ENCODE peak calls at places on chromosomes 16 and 17, in seven cellular contexts. O is suprapubic skin, N is stomach, Y is H1, W is SK-N-SH, S is endothelial cell of umbilical vein, M is Panc1. L is an unnamed sample. For H3K4me1, the result is how much of the 10 kb centered on the place peaks cover.

GRCh38 chr17:67544364-67544763 is 167.3 kb downstream of the PITPNC1 start:
- DNase-seq in O (no peak), N (no peak), Y (no peak), W (no peak), S (no peak), M (no peak), L (no peak)

GRCh38 chr16:17468611-17469010 is 2.1 kb downstream of the XYLT1 start:
- DNase-seq in O (peak), N (no peak), Y (no peak), W (no peak), S (no peak), M (no peak), L (no peak)

GRCh38 chr16:86353185-86353584 is 157.1 kb upstream of the FOXF1 start:
- DNase-seq in O (no peak), N (no peak), Y (no peak), W (no peak), S (no peak), M (no peak), L (no peak)

GRCh38 chr16:84209989-84210388 is 19.0 kb downstream of the ADAD2 start:
- DNase-seq in O (no peak), N (no peak), Y (no peak), W (no peak), S (no peak), M (no peak), L (no peak)

GRCh38 chr16:49608801-49609200 is 235.2 kb downstream of the C16orf78 start:
- DNase-seq in O (no peak), N (no peak), Y (no peak), W (peak), S (peak), M (no peak), L (no peak)

GRCh38 chr17:60525347-60525623 is 757 bp downstream of the APPBP2 start:
- DNase-seq in O (no peak), N (no peak), Y (no peak), W (no peak), S (peak), M (no peak), L (no peak)

GRCh38 chr17:10169274-10169673 is 29.1 kb downstream of the GAS7 start:
- DNase-seq in O (no peak), N (no peak), Y (no peak), W (no peak), S (no peak), M (no peak), L (no peak)

GRCh38 chr16:16004314-16004749 is 54.9 kb downstream of the ABCC1 start:
- DNase-seq in O (no peak), N (no peak), Y (no peak), W (no peak), S (peak), M (no peak), L (no peak)

GRCh38 chr17:48961516-48962233 is 6.7 kb downstream of the GIP start:
- DNase-seq in O (no peak), N (no peak), Y (no peak), W (no peak), S (peak), M (no peak), L (no peak)

GRCh38 chr16:3977376-3977775 is 96.9 kb upstream of the CREBBP start:
- DNase-seq in O (no peak), N (no peak), Y (no peak), W (no peak), S (no peak), M (no peak), L (no peak)

GRCh38 chr16:14057878-14058382 is 13.2 kb upstream of the MRTFB start:
- DNase-seq in O (no peak), N (no peak), Y (no peak), W (no peak), S (peak), M (no peak), L (peak)

GRCh38 chr17:73142763-73143395 is 21.9 kb upstream of the SSTR2 start:
- DNase-seq in O (no peak), N (no peak), Y (no peak), W (no peak), S (peak), M (no peak), L (no peak)

GRCh38 chr16:83995756-83996155 is 27.7 kb downstream of the NECAB2 start:
- DNase-seq in O (no peak), N (peak), Y (no peak), W (no peak), S (no peak), M (no peak), L (no peak)

GRCh38 chr17:35740997-35741931 is 9.8 kb downstream of the RASL10B start:
- DNase-seq in O (peak), N (no peak), Y (no peak), W (peak), S (no peak), M (no peak), L (no peak)

GRCh38 chr17:73521376-73521775 is 122.9 kb downstream of the SDK2 start:
- DNase-seq in O (no peak), N (no peak), Y (no peak), W (no peak), S (no peak), M (no peak), L (no peak)

GRCh38 chr16:81105946-81106345 is 9.8 kb upstream of the GCSH start:
- DNase-seq in O (no peak), N (no peak), Y (no peak), W (no peak), S (no peak), M (no peak), L (no peak)

GRCh38 chr17:48025904-48026502 is 11.6 kb downstream of the COPZ2 start:
- DNase-seq in O (no peak), N (no peak), Y (no peak), W (no peak), S (peak), M (no peak), L (no peak)

GRCh38 chr17:27269978-27270377 is 23.9 kb upstream of the WSB1 start:
- DNase-seq in O (no peak), N (no peak), Y (no peak), W (no peak), S (no peak), M (no peak), L (no peak)

GRCh38 chr17:36128411-36128978 is 24.9 kb downstream of the CCL4 start:
- DNase-seq in O (no peak), N (no peak), Y (no peak), W (no peak), S (no peak), M (no peak), L (no peak)

GRCh38 chr16:82636485-82636884 is 9.7 kb downstream of the CDH13 start:
- DNase-seq in O (no peak), N (no peak), Y (no peak), W (no peak), S (no peak), M (no peak), L (no peak)

GRCh38 chr17:79707931-79708891 is 22.5 kb upstream of the ENPP7 start:
- DNase-seq in O (no peak), N (peak), Y (no peak), W (peak), S (peak), M (peak), L (peak)

GRCh38 chr17:51668155-51668962 is 408.0 kb downstream of the UTP18 start:
- DNase-seq in O (no peak), N (no peak), Y (no peak), W (no peak), S (no peak), M (no peak), L (no peak)

GRCh38 chr16:85648070-85648714 is 35.1 kb downstream of the GSE1 start:
- DNase-seq in O (no peak), N (no peak), Y (no peak), W (no peak), S (no peak), M (no peak), L (no peak)

GRCh38 chr17:50772251-50772650 is 4.9 kb upstream of the ANKRD40CL start:
- DNase-seq in O (no peak), N (no peak), Y (no peak), W (no peak), S (no peak), M (no peak), L (no peak)

GRCh38 chr16:81497690-81498089 is 53.1 kb downstream of the CMIP start:
- DNase-seq in O (no peak), N (no peak), Y (no peak), W (no peak), S (no peak), M (no peak), L (no peak)

GRCh38 chr16:50329446-50330189 is 39.2 kb downstream of the BRD7 start:
- DNase-seq in O (no peak), N (no peak), Y (no peak), W (no peak), S (no peak), M (no peak), L (no peak)

GRCh38 chr16:66334856-66335255 is 31.6 kb upstream of the CDH5 start:
- DNase-seq in O (no peak), N (no peak), Y (no peak), W (no peak), S (no peak), M (no peak), L (no peak)

DNA sequence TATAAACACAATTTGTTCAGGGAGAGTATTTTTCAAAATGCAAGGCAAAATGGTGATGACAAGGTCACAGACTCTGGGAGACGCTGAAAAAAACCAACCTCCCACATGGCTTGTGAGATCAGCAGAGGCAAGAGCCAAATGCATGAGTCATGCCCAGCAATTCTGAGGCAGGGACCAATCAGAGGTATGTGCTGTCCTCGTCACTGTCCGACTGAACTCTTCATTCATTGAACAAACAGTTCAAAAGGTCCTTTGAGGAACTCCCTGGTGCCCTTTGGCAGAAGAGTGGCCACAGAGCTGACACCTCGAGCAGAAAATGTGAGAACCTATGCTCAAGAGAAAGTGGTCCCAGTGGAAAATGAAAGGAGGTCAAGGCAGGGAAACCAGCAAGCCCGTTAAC is 51.0 kb downstream of the CDH11 start:
- DNase-seq in O (no peak), N (peak), Y (peak), W (peak), S (peak), M (peak), L (peak)
- TF ChIP-seq POLR2AphosphoS5 in O (peak), N (peak), Y (no peak), W (peak), S (no peak), M (no peak), L (no peak)

DNA sequence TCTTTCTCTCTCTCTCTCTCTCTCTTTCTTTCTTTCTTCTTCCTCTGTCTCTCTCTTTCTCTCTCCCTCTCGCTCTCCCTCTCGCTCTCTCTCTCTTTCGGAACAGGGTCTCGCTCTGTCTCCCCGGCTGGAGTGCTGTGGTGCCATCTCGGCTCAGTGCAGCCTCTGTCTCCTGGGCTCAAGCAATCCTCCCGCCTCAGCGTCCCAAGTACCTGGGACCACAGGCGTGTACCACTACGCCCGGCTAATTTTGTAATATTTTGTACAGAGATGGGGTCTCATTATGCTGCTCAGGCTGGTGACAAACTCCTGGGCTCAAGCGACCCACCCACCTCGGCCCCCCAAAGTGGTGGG is 12.7 kb upstream of the KLHDC4 start:
- DNase-seq in O (no peak), N (no peak), Y (no peak), W (no peak), S (no peak), M (no peak), L (no peak)
- H3K4me1 ChIP-seq in O (under half), N (under half), Y (under half), W (under half), S (under half), M (under half), L (under half)

GRCh38 chr17:69577098-69577497 is 162.6 kb downstream of the MAP2K6 start:
- DNase-seq in O (no peak), N (no peak), Y (no peak), W (no peak), S (no peak), M (no peak), L (no peak)

GRCh38 chr17:69573396-69573795 is 158.9 kb downstream of the MAP2K6 start:
- DNase-seq in O (no peak), N (no peak), Y (no peak), W (no peak), S (no peak), M (no peak), L (no peak)

GRCh38 chr17:69575346-69575761 is 160.9 kb downstream of the MAP2K6 start:
- DNase-seq in O (no peak), N (no peak), Y (no peak), W (no peak), S (peak), M (no peak), L (no peak)

GRCh38 chr17:69572747-69573146 is 158.2 kb downstream of the MAP2K6 start:
- DNase-seq in O (no peak), N (no peak), Y (no peak), W (no peak), S (no peak), M (no peak), L (no peak)

DNA sequence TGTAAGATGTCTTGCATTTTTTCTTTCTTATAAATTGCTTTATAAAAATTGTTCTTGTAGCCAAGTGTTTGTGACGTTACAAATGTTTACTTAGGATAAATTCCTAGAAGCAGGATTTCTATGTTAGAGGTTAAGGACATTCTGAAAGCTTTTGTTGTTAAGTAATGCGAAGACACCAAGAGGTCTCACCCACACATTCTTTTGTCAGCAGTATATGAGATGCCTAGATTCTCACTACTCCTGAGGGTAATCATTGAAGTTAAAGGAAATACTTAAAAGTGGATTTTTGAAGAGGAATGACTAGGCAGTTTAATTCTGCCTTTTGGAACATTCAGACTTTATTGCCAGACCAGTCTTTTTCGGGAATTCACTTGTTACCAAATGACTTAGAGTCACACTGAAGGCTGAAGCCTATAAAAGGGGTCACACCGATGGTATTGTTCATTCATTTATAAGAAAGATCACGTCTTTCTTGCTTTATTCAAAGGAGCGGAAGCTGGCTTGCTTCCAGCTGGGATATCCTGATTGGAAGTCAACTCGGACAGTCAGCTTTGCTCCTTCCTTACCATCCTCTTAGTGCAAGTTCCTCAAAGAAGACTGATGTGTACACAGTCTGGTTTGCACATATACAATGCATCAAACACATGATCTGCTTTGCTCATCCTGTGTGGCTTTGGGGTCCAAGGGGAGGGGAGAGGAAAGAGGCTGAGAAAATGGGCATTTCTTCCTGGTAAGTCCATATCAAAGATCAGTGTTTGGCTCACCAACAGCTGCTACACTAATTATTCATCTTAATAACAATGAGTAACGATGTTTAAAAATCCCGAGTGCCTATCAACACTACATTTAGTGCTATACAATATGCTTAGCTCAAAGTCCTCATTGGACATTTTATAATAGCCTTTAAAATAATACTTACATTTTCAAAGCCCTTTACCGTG is 160.0 kb downstream of the MAP2K6 start:
- DNase-seq in O (no peak), N (no peak), Y (no peak), W (no peak), S (peak), M (no peak), L (no peak)
- TF ChIP-seq POLR2AphosphoS5 in O (no peak), N (no peak), Y (no peak), W (no peak), S (no peak), M (no peak), L (no peak)

GRCh38 chr16:20902426-20902825 is 1.9 kb downstream of the LYRM1 start:
- DNase-seq in O (no peak), N (no peak), Y (no peak), W (no peak), S (no peak), M (no peak), L (no peak)
- H3K4me1 ChIP-seq in O (half or more), N (half or more), Y (under half), W (under half), S (half or more), M (half or more), L (under half)

GRCh38 chr17:17641621-17642409 is 39.4 kb upstream of the RAI1 start:
- DNase-seq in O (peak), N (peak), Y (peak), W (peak), S (peak), M (peak), L (peak)
- TF ChIP-seq POLR2AphosphoS5 in O (no peak), N (peak), Y (no peak), W (no peak), S (no peak), M (no peak), L (no peak)

GRCh38 chr17:38735161-38735997 is 5.2 kb downstream of the CISD3 start:
- DNase-seq in O (no peak), N (peak), Y (no peak), W (peak), S (no peak), M (no peak), L (no peak)
- H3K4me1 ChIP-seq in O (under half), N (under half), Y (under half), W (half or more), S (under half), M (under half), L (under half)

GRCh38 chr17:7493941-7494340 is 9.8 kb downstream of the POLR2A start:
- DNase-seq in O (no peak), N (no peak), Y (no peak), W (no peak), S (no peak), M (no peak), L (no peak)
- TF ChIP-seq POLR2AphosphoS5 in O (no peak), N (no peak), Y (no peak), W (no peak), S (no peak), M (no peak), L (no peak)

GRCh38 chr16:79380990-79381389 is 219.5 kb downstream of the MAF start:
- DNase-seq in O (no peak), N (no peak), Y (no peak), W (peak), S (no peak), M (no peak), L (no peak)
- H3K4me1 ChIP-seq in O (under half), N (under half), Y (under half), W (under half), S (under half), M (under half), L (under half)

GRCh38 chr17:17564896-17565295 is 26.6 kb downstream of the PEMT start:
- DNase-seq in O (no peak), N (no peak), Y (no peak), W (no peak), S (no peak), M (no peak), L (no peak)
- TF ChIP-seq POLR2AphosphoS5 in O (no peak), N (no peak), Y (no peak), W (no peak), S (no peak), M (no peak), L (no peak)

GRCh38 chr17:82296511-82297279 is 20.7 kb downstream of the CD7 start:
- DNase-seq in O (no peak), N (no peak), Y (no peak), W (no peak), S (no peak), M (no peak), L (no peak)
- H3K4me1 ChIP-seq in O (half or more), N (half or more), Y (under half), W (under half), S (under half), M (half or more), L (under half)